ENCODE peak calls at places on chromosome 15, in four cellular contexts. C is posterior cingulate gyrus, M is left ventricle myocardium inferior, F is gastrocnemius medialis. Y is an unnamed sample.

GRCh38 chr15:66105286-66105984 is 148.1 kb downstream of the MEGF11 start:
- DNase-seq in C (no peak), M (no peak), F (no peak), Y (no peak)

GRCh38 chr15:47415539-47415971 is 301.8 kb upstream of the SEMA6D start:
- DNase-seq in C (no peak), M (no peak), F (no peak), Y (no peak)

GRCh38 chr15:68372291-68372811 is 59.6 kb downstream of the ITGA11 start:
- DNase-seq in C (no peak), M (no peak), F (no peak), Y (no peak)

GRCh38 chr15:62639432-62639831 is 403.1 kb upstream of the TPM1 start:
- DNase-seq in C (no peak), M (no peak), F (no peak), Y (no peak)

GRCh38 chr15:41182266-41182665 is 48.3 kb downstream of the EXD1 start:
- DNase-seq in C (no peak), M (no peak), F (no peak), Y (no peak)

GRCh38 chr15:98887976-98888375 is 119.6 kb downstream of the PGPEP1L start:
- DNase-seq in C (no peak), M (no peak), F (no peak), Y (no peak)

GRCh38 chr15:100902436-100903190 is 16.5 kb upstream of the LRRK1 start:
- DNase-seq in C (no peak), M (peak), F (peak), Y (no peak)

GRCh38 chr15:66126057-66126855 is 127.3 kb downstream of the MEGF11 start:
- DNase-seq in C (no peak), M (no peak), F (no peak), Y (no peak)

GRCh38 chr15:100703671-100704070 is 101.3 kb downstream of the ASB7 start:
- DNase-seq in C (no peak), M (no peak), F (no peak), Y (no peak)

GRCh38 chr15:57994468-57995154 is 70.9 kb downstream of the ALDH1A2 start:
- DNase-seq in C (no peak), M (no peak), F (no peak), Y (no peak)

GRCh38 chr15:56869573-56869972 is 48.9 kb upstream of the TCF12 start:
- DNase-seq in C (no peak), M (peak), F (no peak), Y (peak)

GRCh38 chr15:64068133-64068532 is 21.8 kb upstream of the DAPK2 start:
- DNase-seq in C (no peak), M (no peak), F (no peak), Y (no peak)

GRCh38 chr15:47432831-47433230 is 284.5 kb upstream of the SEMA6D start:
- DNase-seq in C (no peak), M (no peak), F (no peak), Y (no peak)

GRCh38 chr15:43930079-43930478 is 103.3 kb downstream of the WDR76 start:
- DNase-seq in C (no peak), M (no peak), F (no peak), Y (no peak)

GRCh38 chr15:48638966-48639365 is 6.5 kb downstream of the FBN1 start:
- DNase-seq in C (no peak), M (no peak), F (no peak), Y (no peak)

GRCh38 chr15:63238796-63239195 is 38.6 kb upstream of the APH1B start:
- DNase-seq in C (no peak), M (no peak), F (no peak), Y (no peak)

GRCh38 chr15:29103825-29104565 is 165.6 kb downstream of the NSMCE3 start:
- DNase-seq in C (peak), M (peak), F (no peak), Y (peak)

GRCh38 chr15:45197512-45197911 is 9.7 kb upstream of the SHF start:
- DNase-seq in C (no peak), M (no peak), F (no peak), Y (no peak)

GRCh38 chr15:34753236-34753894 is 1.4 kb downstream of the GJD2 start:
- DNase-seq in C (no peak), M (peak), F (no peak), Y (no peak)

GRCh38 chr15:78673476-78673875 is 32.5 kb upstream of the CHRNB4 start:
- DNase-seq in C (no peak), M (no peak), F (no peak), Y (no peak)

GRCh38 chr15:26449296-26449695 is 323.6 kb downstream of the GABRB3 start:
- DNase-seq in C (no peak), M (no peak), F (no peak), Y (no peak)

GRCh38 chr15:79418693-79419279 is 13.3 kb upstream of the MINAR1 start:
- DNase-seq in C (no peak), M (no peak), F (no peak), Y (no peak)

GRCh38 chr15:53446376-53446775 is 313.1 kb downstream of the WDR72 start:
- DNase-seq in C (no peak), M (no peak), F (no peak), Y (no peak)

GRCh38 chr15:28992996-28993719 is 107.4 kb downstream of the APBA2 start:
- DNase-seq in C (no peak), M (no peak), F (no peak), Y (peak)

GRCh38 chr15:83998486-83998885 is 237.1 kb upstream of the GOLGA6L4 start:
- DNase-seq in C (no peak), M (no peak), F (no peak), Y (no peak)

Y was measured in amygdala.